ENCODE peak calls at places on chromosome 10, in four cellular contexts. R, T, P and M are unnamed samples.
A peak's percentile ranks its signal among the peaks of the same experiment; 100 is the strongest.

GRCh38 chr10:66941491-66941890 is 15.7 kb downstream of the LRRTM3 start:
- DNase-seq in R (no peak), T (no peak), P (no peak), M (no peak)

GRCh38 chr10:34178756-34179155 is 636.3 kb downstream of the PARD3 start:
- DNase-seq in R (no peak), T (no peak), P (no peak), M (no peak)

GRCh38 chr10:132961-133898 is 2.0 kb upstream of the ZMYND11 start:
- DNase-seq in R (no peak), T (no peak), P (no peak), M (no peak)

GRCh38 chr10:21527634-21528451 is 2.4 kb upstream of the SKIDA1 start:
- DNase-seq in R (no peak), T (no peak), P (no peak), M (no peak)

GRCh38 chr10:119296703-119297102 is 89.3 kb downstream of the GRK5 start:
- DNase-seq in R (no peak), T (no peak), P (no peak), M (no peak)

GRCh38 chr10:114938818-114939193 is 811 bp downstream of the TRUB1 start:
- DNase-seq in R (no peak), T (no peak), P (no peak), M (no peak)

GRCh38 chr10:5206799-5207198 is 10.2 kb downstream of the AKR1C4 start:
- DNase-seq in R (no peak), T (no peak), P (no peak), M (no peak)

GRCh38 chr10:7181416-7181815 is 229.4 kb downstream of the SFMBT2 start:
- DNase-seq in R (no peak), T (no peak), P (no peak), M (no peak)

GRCh38 chr10:6114299-6114698 is 25.5 kb downstream of the RBM17 start:
- DNase-seq in R (no peak), T (no peak), P (no peak), M (no peak)

GRCh38 chr10:116723428-116724281 is 18.7 kb downstream of the HSPA12A start:
- DNase-seq in R (no peak), T (no peak), P (no peak), M (no peak)

GRCh38 chr10:29618341-29619171 is 16.2 kb downstream of the SVIL start:
- DNase-seq in R (no peak), T (no peak), P (no peak), M (peak; percentile 42)